ENCODE peak calls at places on chromosomes 3 and 15, in six cellular contexts. One of them, this sample, is unnamed.

GRCh38 chr3:147620906-147621305 is 211.7 kb downstream of the ZIC1 start:
- DNase-seq in heart left ventricle: no peak
- DNase-seq in nephron progenitor cell: no peak
- DNase-seq in EL: peak; percentile 37
- DNase-seq in B cell: no peak
- DNase-seq in aorta: no peak
- DNase-seq in this sample: no peak

GRCh38 chr15:62119224-62119925 is 45.7 kb downstream of the C2CD4B start:
- DNase-seq in heart left ventricle: no peak
- DNase-seq in nephron progenitor cell: no peak
- DNase-seq in EL: peak; percentile 92
- DNase-seq in B cell: no peak
- DNase-seq in aorta: no peak
- DNase-seq in this sample: no peak

GRCh38 chr15:74656935-74657535 is 38.8 kb downstream of the EDC3 start:
- DNase-seq in heart left ventricle: no peak
- DNase-seq in nephron progenitor cell: no peak
- DNase-seq in EL: no peak
- DNase-seq in B cell: no peak
- DNase-seq in aorta: no peak
- DNase-seq in this sample: no peak

GRCh38 chr3:139481116-139481515 is 4.8 kb upstream of the RBP2 start:
- DNase-seq in heart left ventricle: no peak
- DNase-seq in nephron progenitor cell: no peak
- DNase-seq in EL: no peak
- DNase-seq in B cell: no peak
- DNase-seq in aorta: no peak
- DNase-seq in this sample: no peak

GRCh38 chr3:5140230-5140621 is 18.1 kb downstream of the ARL8B start:
- DNase-seq in heart left ventricle: no peak
- DNase-seq in nephron progenitor cell: no peak
- DNase-seq in EL: no peak
- DNase-seq in B cell: peak; percentile 44
- DNase-seq in aorta: no peak
- DNase-seq in this sample: no peak

GRCh38 chr3:55169161-55169560 is 241.3 kb upstream of the LRTM1 start:
- DNase-seq in heart left ventricle: no peak
- DNase-seq in nephron progenitor cell: no peak
- DNase-seq in EL: no peak
- DNase-seq in B cell: no peak
- DNase-seq in aorta: no peak
- DNase-seq in this sample: no peak

GRCh38 chr15:49370782-49371181 is 52.3 kb upstream of the FGF7 start:
- DNase-seq in heart left ventricle: no peak
- DNase-seq in nephron progenitor cell: no peak
- DNase-seq in EL: peak; percentile 36
- DNase-seq in B cell: no peak
- DNase-seq in aorta: no peak
- DNase-seq in this sample: no peak

GRCh38 chr15:77605582-77605981 is 27.1 kb downstream of the LINGO1 start:
- DNase-seq in heart left ventricle: no peak
- DNase-seq in nephron progenitor cell: no peak
- DNase-seq in EL: no peak
- DNase-seq in B cell: no peak
- DNase-seq in aorta: no peak
- DNase-seq in this sample: no peak

GRCh38 chr15:76340198-76340801 is 3.7 kb downstream of the ISL2 start:
- DNase-seq in heart left ventricle: no peak
- DNase-seq in nephron progenitor cell: peak; percentile 49
- DNase-seq in EL: peak; percentile 53
- DNase-seq in B cell: no peak
- DNase-seq in aorta: peak; percentile 79
- DNase-seq in this sample: peak; percentile 43

GRCh38 chr3:9130318-9131110 is 118.9 kb downstream of the SRGAP3 start:
- DNase-seq in heart left ventricle: no peak
- DNase-seq in nephron progenitor cell: no peak
- DNase-seq in EL: peak; percentile 7
- DNase-seq in B cell: no peak
- DNase-seq in aorta: no peak
- DNase-seq in this sample: no peak

GRCh38 chr3:10600159-10601125 is 95.1 kb upstream of the ATP2B2 start:
- DNase-seq in heart left ventricle: no peak
- DNase-seq in nephron progenitor cell: no peak
- DNase-seq in EL: peak; percentile 3
- DNase-seq in B cell: no peak
- DNase-seq in aorta: no peak
- DNase-seq in this sample: no peak

GRCh38 chr3:108006077-108006675 is 84.7 kb downstream of the CD47 start:
- DNase-seq in heart left ventricle: peak; percentile 44
- DNase-seq in nephron progenitor cell: no peak
- DNase-seq in EL: no peak
- DNase-seq in B cell: no peak
- DNase-seq in aorta: no peak
- DNase-seq in this sample: no peak

GRCh38 chr15:25790003-25790660 is 73.0 kb downstream of the ATP10A start:
- DNase-seq in heart left ventricle: peak; percentile 45
- DNase-seq in nephron progenitor cell: no peak
- DNase-seq in EL: peak; percentile 79
- DNase-seq in B cell: no peak
- DNase-seq in aorta: peak; percentile 80
- DNase-seq in this sample: no peak

GRCh38 chr3:130276203-130276803 is 69.2 kb upstream of the COL6A5 start:
- DNase-seq in heart left ventricle: no peak
- DNase-seq in nephron progenitor cell: peak; percentile 30
- DNase-seq in EL: peak; percentile 51
- DNase-seq in B cell: no peak
- DNase-seq in aorta: no peak
- DNase-seq in this sample: peak; percentile 30

This sample was measured in GM12891.